ENCODE peak calls at places on chromosomes 11 and 22, in ten cellular contexts. C, Q, B, W, A, P, D, Y, T and K are unnamed samples.
A peak's percentile ranks its signal among the peaks of the same experiment; 100 is the strongest.

GRCh38 chr22:40678493-40679248 is 613 bp upstream of the MCHR1 start:
- DNase-seq in C (no peak), Q (no peak), B (no peak), W (no peak), A (no peak), P (no peak), D (no peak), Y (no peak), T (no peak), K (no peak)

GRCh38 chr11:112723676-112724075 is 237.5 kb upstream of the NCAM1 start:
- DNase-seq in C (no peak), Q (no peak), B (no peak), W (no peak), A (no peak), P (no peak), D (no peak), Y (no peak), T (no peak), K (no peak)

GRCh38 chr11:61896665-61897386 is 5.5 kb upstream of the FADS3 start:
- DNase-seq in C (no peak), Q (no peak), B (no peak), W (no peak), A (no peak), P (no peak), D (no peak), Y (no peak), T (no peak), K (no peak)

GRCh38 chr11:12220305-12220704 is 109.9 kb downstream of the MICAL2 start:
- DNase-seq in C (no peak), Q (no peak), B (no peak), W (no peak), A (no peak), P (no peak), D (no peak), Y (no peak), T (no peak), K (no peak)

GRCh38 chr22:20407829-20408228 is 13.9 kb downstream of the ZNF74 start:
- DNase-seq in C (no peak), Q (no peak), B (no peak), W (peak; percentile 23), A (no peak), P (no peak), D (no peak), Y (no peak), T (no peak), K (peak; percentile 74)

GRCh38 chr11:69101100-69101791 is 52.5 kb downstream of the TPCN2 start:
- DNase-seq in C (peak; percentile 96), Q (peak; percentile 81), B (peak; percentile 74), W (peak; percentile 88), A (peak; percentile 96), P (peak; percentile 88), D (peak; percentile 49), Y (peak; percentile 82), T (peak; percentile 82), K (peak; percentile 99)

GRCh38 chr22:27668828-27669797 is 132.4 kb downstream of the MN1 start:
- DNase-seq in C (no peak), Q (peak; percentile 7), B (no peak), W (peak; percentile 48), A (no peak), P (peak; percentile 90), D (peak; percentile 58), Y (peak; percentile 94), T (peak; percentile 78), K (peak; percentile 87)

GRCh38 chr11:96246718-96247540 is 96.1 kb downstream of the MAML2 start:
- DNase-seq in C (no peak), Q (no peak), B (peak; percentile 72), W (no peak), A (no peak), P (no peak), D (peak; percentile 63), Y (peak; percentile 64), T (no peak), K (peak; percentile 72)

GRCh38 chr11:14454861-14455632 is 44.6 kb downstream of the COPB1 start:
- DNase-seq in C (peak; percentile 52), Q (peak; percentile 54), B (no peak), W (no peak), A (peak; percentile 39), P (no peak), D (no peak), Y (peak; percentile 49), T (peak; percentile 17), K (no peak)

DNA sequence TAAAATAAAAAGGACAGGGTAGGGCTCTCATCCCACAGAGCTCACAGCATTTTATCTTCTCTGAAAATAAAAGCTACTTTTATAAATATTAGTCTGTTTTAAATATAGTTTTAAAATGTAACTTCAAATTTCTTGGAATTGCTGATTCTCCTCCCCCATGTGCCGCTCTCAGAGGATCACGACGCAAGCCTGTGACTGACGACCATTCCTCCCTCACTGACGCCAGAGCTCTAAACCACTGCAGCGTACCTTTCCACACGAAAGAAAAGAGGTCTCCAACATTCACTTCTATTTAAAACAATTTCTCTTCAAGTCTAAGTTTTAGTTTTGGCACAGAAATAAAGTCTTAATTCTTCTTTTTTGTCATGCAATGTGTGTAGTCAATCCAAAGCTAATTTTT is 9.3 kb downstream of the TOLLIP start:
- DNase-seq in C (no peak), Q (no peak), B (no peak), W (peak; percentile 4), A (no peak), P (no peak), D (no peak), Y (no peak), T (no peak), K (peak; percentile 29)
- H4K20me1 ChIP-seq in C (peaks cover 18% of the 10 kb centered on the region), Q (no peaks in the 10 kb centered on the region), B (peaks cover 7% of the 10 kb centered on the region), W (no peaks in the 10 kb centered on the region), A (peaks cover 49% of the 10 kb centered on the region), P (peaks cover 85% of the 10 kb centered on the region), D (no peaks in the 10 kb centered on the region), Y (peaks cover 13% of the 10 kb centered on the region), T (peaks cover 13% of the 10 kb centered on the region), K (peaks cover 86% of the 10 kb centered on the region)

GRCh38 chr11:1301220-1302000 is 8.0 kb downstream of the TOLLIP start:
- DNase-seq in C (peak; percentile 29), Q (no peak), B (no peak), W (peak; percentile 14), A (no peak), P (no peak), D (no peak), Y (no peak), T (no peak), K (peak; percentile 72)
- H3K4me1 ChIP-seq in C (peaks cover 9% of the 10 kb centered on the region), Q (peaks cover 5% of the 10 kb centered on the region), B (peaks cover 34% of the 10 kb centered on the region), W (no peaks in the 10 kb centered on the region), A (no peaks in the 10 kb centered on the region), P (peaks cover 61% of the 10 kb centered on the region), D (peaks cover 2% of the 10 kb centered on the region), Y (peaks cover 26% of the 10 kb centered on the region), T (peaks cover 51% of the 10 kb centered on the region), K (peaks cover 7% of the 10 kb centered on the region)

GRCh38 chr22:35424081-35424480 is 24.1 kb downstream of the MCM5 start:
- DNase-seq in C (no peak), Q (no peak), B (no peak), W (no peak), A (no peak), P (no peak), D (no peak), Y (no peak), T (no peak), K (no peak)

GRCh38 chr22:35425546-35425945 is 25.6 kb downstream of the MCM5 start:
- DNase-seq in C (no peak), Q (no peak), B (no peak), W (no peak), A (no peak), P (no peak), D (no peak), Y (no peak), T (no peak), K (no peak)

GRCh38 chr22:35424761-35425160 is 24.8 kb downstream of the MCM5 start:
- DNase-seq in C (no peak), Q (no peak), B (no peak), W (no peak), A (no peak), P (no peak), D (no peak), Y (no peak), T (no peak), K (peak; percentile 34)

GRCh38 chr22:35426801-35427140 is 26.8 kb downstream of the MCM5 start:
- DNase-seq in C (no peak), Q (no peak), B (no peak), W (no peak), A (no peak), P (no peak), D (no peak), Y (no peak), T (no peak), K (peak; percentile 54)

DNA sequence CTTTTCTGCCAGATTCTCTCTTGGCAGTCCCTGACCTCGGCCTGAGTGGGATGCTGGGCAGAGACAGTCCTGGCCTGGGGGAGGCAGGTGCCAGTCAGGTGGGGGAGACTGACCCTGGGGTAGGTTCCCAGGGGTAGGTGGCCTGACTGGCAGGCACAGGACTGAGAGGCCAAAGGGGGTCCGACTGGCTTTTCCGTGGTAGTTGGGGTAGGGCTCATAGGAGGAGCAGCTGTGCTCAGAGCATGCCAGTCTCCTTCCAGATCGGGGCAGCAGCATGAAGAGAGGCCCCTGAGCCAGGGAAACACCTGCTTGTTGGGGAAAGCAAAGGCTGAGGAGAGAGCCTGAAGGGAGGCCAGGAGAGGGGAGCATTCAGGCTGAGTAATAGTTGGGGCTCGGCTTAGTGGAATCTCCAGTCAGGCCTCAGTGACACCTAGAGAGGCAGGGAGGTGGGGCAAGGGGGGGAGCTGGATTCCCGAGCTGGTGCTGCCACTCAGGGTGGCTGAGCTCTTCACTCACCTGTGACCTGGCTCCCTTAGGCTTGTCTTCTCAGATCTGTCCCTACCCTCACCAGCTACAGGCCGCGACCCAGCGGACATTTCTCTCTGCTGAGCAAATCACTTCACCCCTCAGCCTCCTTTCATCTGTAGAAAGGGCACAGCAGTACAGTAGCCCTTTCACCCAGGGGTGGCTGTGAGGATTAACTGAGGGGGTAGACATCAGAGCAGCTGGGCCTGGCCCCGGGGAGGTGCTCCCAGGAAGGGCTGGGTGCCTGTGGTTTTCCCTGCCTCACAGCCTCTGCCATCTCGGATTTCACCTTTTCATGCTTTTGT is 26.2 kb downstream of the MCM5 start:
- DNase-seq in C (no peak), Q (peak; percentile 70), B (no peak), W (peak; percentile 66), A (no peak), P (peak; percentile 19), D (no peak), Y (peak; percentile 88), T (no peak), K (peak; percentile 65)
- H3K79me2 ChIP-seq in C (peaks cover 9% of the 10 kb centered on the region), Q (peaks cover 23% of the 10 kb centered on the region), B (no peaks in the 10 kb centered on the region), W (no peaks in the 10 kb centered on the region), A (no peaks in the 10 kb centered on the region), P (no peaks in the 10 kb centered on the region), D (peaks cover 7% of the 10 kb centered on the region), Y (no peaks in the 10 kb centered on the region), T (no peaks in the 10 kb centered on the region), K (no peaks in the 10 kb centered on the region)

GRCh38 chr11:67136156-67136555 is 17.1 kb downstream of the KDM2A start:
- DNase-seq in C (no peak), Q (no peak), B (no peak), W (no peak), A (no peak), P (no peak), D (no peak), Y (no peak), T (no peak), K (no peak)
- H4K20me1 ChIP-seq in C (peaks cover 4% of the 10 kb centered on the region), Q (peaks cover 46% of the 10 kb centered on the region), B (no peaks in the 10 kb centered on the region), W (no peaks in the 10 kb centered on the region), A (peaks cover 23% of the 10 kb centered on the region), P (peaks cover 57% of the 10 kb centered on the region), D (no peaks in the 10 kb centered on the region), Y (peaks cover 3% of the 10 kb centered on the region), T (no peaks in the 10 kb centered on the region), K (peaks cover 33% of the 10 kb centered on the region)